ENCODE peak calls at places on chromosomes 5 and 9, in seven cellular contexts. Q is ovary, K is tibial nerve, X is GM12878, P is A549, S is stomach, E is K562. I is an unnamed sample.

GRCh38 chr9:134559013-134559412 is 82.6 kb upstream of the COL5A1 start:
- DNase-seq in Q (peak; percentile 1), K (no peak), X (no peak), P (no peak), S (no peak), E (no peak), I (no peak)

GRCh38 chr9:104858846-104859245 is 69.1 kb downstream of the ABCA1 start:
- DNase-seq in Q (no peak), K (no peak), X (no peak), P (no peak), S (no peak), E (no peak), I (no peak)

GRCh38 chr9:109166771-109167601 is at the start of gene FRRS1L:
- DNase-seq in Q (peak; percentile 69), K (no peak), X (no peak), P (no peak), S (no peak), E (no peak), I (no peak)

GRCh38 chr5:150442699-150443080 is 6.8 kb downstream of the RPS14 start:
- DNase-seq in Q (no peak), K (no peak), X (no peak), P (no peak), S (no peak), E (no peak), I (no peak)

GRCh38 chr5:67015577-67016290 is 180.9 kb downstream of the CD180 start:
- DNase-seq in Q (no peak), K (no peak), X (no peak), P (no peak), S (no peak), E (peak; percentile 35), I (no peak)

GRCh38 chr5:14211818-14212799 is 69.0 kb downstream of the TRIO start:
- DNase-seq in Q (no peak), K (no peak), X (peak; percentile 83), P (no peak), S (no peak), E (no peak), I (peak; percentile 53)

GRCh38 chr5:56737002-56737621 is 78.2 kb upstream of the MAP3K1 start:
- DNase-seq in Q (no peak), K (no peak), X (no peak), P (no peak), S (no peak), E (no peak), I (no peak)

GRCh38 chr5:107485184-107485583 is 185.6 kb downstream of the EFNA5 start:
- DNase-seq in Q (no peak), K (no peak), X (peak; percentile 41), P (no peak), S (no peak), E (no peak), I (no peak)

GRCh38 chr9:95874303-95874988 is 1.0 kb upstream of the ERCC6L2 start:
- DNase-seq in Q (no peak), K (no peak), X (no peak), P (no peak), S (no peak), E (peak; percentile 9), I (no peak)

DNA sequence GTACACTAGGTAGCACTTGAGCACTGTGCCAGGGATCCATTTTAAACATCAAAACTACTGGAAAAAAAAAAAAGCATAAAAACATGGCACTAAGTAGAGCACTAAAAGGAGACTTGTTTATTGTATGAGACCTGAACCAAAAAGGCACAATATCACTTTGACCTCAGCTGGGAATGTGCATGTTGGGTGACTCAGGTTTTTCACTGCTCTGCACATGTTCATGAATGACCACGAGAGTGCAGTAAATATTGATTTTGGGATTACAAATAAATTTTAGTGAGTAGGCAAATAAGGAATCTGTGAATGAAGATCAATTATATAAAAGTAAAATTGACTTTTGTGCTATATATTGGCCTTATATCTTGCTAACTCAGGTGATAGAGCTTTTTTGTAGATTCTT is 11.8 kb downstream of the RMI1 start:
- DNase-seq in Q (no peak), K (no peak), X (no peak), P (no peak), S (no peak), E (peak; percentile 51), I (no peak)
- TF ChIP-seq EP300 in Q (no peak), K (no peak), X (no peak), P (no peak), S (no peak), E (no peak), I (no peak)

GRCh38 chr5:145010834-145011233 is 824.3 kb downstream of the PRELID2 start:
- DNase-seq in Q (no peak), K (no peak), X (no peak), P (no peak), S (no peak), E (no peak), I (no peak)
- TF ChIP-seq EP300 in Q (no peak), K (no peak), X (no peak), P (no peak), S (no peak), E (no peak), I (no peak)

DNA sequence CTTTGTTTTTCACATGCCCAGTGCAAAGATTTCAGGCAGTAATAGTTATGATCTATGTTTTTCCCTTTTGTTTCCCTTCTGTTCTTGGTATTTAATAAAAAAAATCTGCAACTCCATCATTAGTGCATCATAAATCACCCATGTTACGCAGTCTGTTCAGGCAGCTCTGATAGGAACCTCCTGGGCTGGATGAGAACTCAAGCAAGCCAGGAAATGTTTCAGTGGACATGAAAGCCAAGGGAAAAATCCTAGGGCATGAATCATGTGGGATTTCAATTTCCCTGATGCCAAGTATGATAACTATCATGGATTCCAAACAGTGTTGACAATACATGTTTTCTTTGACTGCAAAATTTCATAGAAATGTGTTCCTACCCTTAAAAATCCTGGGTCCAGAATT is 119.7 kb upstream of the TARS1 start:
- DNase-seq in Q (peak; percentile 28), K (no peak), X (no peak), P (no peak), S (no peak), E (no peak), I (no peak)
- TF ChIP-seq EP300 in Q (peak; percentile 87), K (no peak), X (no peak), P (no peak), S (no peak), E (no peak), I (no peak)

GRCh38 chr9:115643948-115644727 is 509.5 kb upstream of the PAPPA start:
- DNase-seq in Q (no peak), K (no peak), X (no peak), P (no peak), S (no peak), E (no peak), I (no peak)

GRCh38 chr9:115651456-115651855 is 502.1 kb upstream of the PAPPA start:
- DNase-seq in Q (no peak), K (no peak), X (no peak), P (no peak), S (no peak), E (no peak), I (no peak)

GRCh38 chr9:115650768-115651167 is 502.8 kb upstream of the PAPPA start:
- DNase-seq in Q (no peak), K (no peak), X (no peak), P (no peak), S (no peak), E (no peak), I (no peak)

GRCh38 chr9:115653231-115653630 is 500.4 kb upstream of the PAPPA start:
- DNase-seq in Q (no peak), K (no peak), X (no peak), P (no peak), S (no peak), E (no peak), I (no peak)

GRCh38 chr9:115649991-115650472 is 503.6 kb upstream of the PAPPA start:
- DNase-seq in Q (no peak), K (peak; percentile 59), X (no peak), P (no peak), S (peak; percentile 28), E (no peak), I (no peak)
- TF ChIP-seq EP300 in Q (peak; percentile 79), K (peak; percentile 93), X (no peak), P (no peak), S (peak; percentile 94), E (no peak), I (no peak)

GRCh38 chr5:96655085-96655484 is 7.1 kb upstream of the CAST start:
- DNase-seq in Q (no peak), K (no peak), X (no peak), P (no peak), S (no peak), E (no peak), I (no peak)

GRCh38 chr5:96654209-96654608 is 8.0 kb upstream of the CAST start:
- DNase-seq in Q (no peak), K (no peak), X (no peak), P (no peak), S (no peak), E (no peak), I (no peak)

GRCh38 chr5:96655506-96655905 is 6.7 kb upstream of the CAST start:
- DNase-seq in Q (no peak), K (no peak), X (no peak), P (no peak), S (no peak), E (no peak), I (no peak)

GRCh38 chr5:96658272-96658671 is 3.9 kb upstream of the CAST start:
- DNase-seq in Q (no peak), K (no peak), X (no peak), P (no peak), S (no peak), E (no peak), I (no peak)

DNA sequence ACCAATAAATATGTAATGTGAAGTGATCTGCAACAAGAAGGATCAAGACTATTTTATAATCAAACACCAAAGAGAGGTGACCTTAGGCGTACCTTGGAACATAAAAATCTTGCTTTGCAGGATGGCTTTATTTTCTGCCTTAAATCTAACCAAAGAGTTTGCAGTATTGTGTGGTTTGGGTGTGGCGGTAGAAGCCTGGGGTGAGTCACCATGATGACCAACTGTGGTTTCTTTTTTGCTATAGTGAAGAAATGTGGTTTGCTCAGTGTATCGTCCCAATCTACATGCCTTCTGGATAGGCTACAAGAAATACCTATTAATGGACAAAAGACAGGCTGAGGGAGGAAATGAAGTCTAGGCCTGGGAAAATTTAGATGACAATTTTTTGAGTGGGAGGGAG is 5.1 kb upstream of the CAST start:
- DNase-seq in Q (no peak), K (no peak), X (peak; percentile 61), P (peak; percentile 64), S (no peak), E (peak; percentile 52), I (peak; percentile 42)
- TF ChIP-seq EP300 in Q (no peak), K (no peak), X (peak; percentile 40), P (no peak), S (no peak), E (no peak), I (no peak)

I was measured in upper lobe of left lung.